ENCODE peak calls at places on chromosomes 4 and X, in six cellular contexts. L is GM12878, Y is transverse colon, N is HCT116, V is breast epithelium, R is esophagus muscularis mucosa. E is an unnamed sample.
A peak's percentile ranks its signal among the peaks of the same experiment; 100 is the strongest.

GRCh38 chr4:4439782-4440181 is 52.9 kb downstream of the NSG1 start:
- DNase-seq in L (no peak), Y (no peak), N (no peak), V (no peak), R (no peak), E (no peak)

GRCh38 chrX:13090261-13091110 is 46.1 kb upstream of the FAM9C start:
- DNase-seq in L (no peak), Y (no peak), N (no peak), V (no peak), R (no peak), E (no peak)

GRCh38 chr4:143071351-143071750 is 113.4 kb upstream of the USP38 start:
- DNase-seq in L (no peak), Y (no peak), N (no peak), V (no peak), R (no peak), E (no peak)

GRCh38 chr4:40238700-40239548 is 42.1 kb downstream of the RHOH start:
- DNase-seq in L (no peak), Y (peak; percentile 22), N (no peak), V (no peak), R (no peak), E (no peak)

GRCh38 chrX:121958886-121959285 is 911.5 kb downstream of the GLUD2 start:
- DNase-seq in L (no peak), Y (no peak), N (no peak), V (no peak), R (no peak), E (no peak)

GRCh38 chr4:51831133-51831532 is 11.8 kb upstream of the DCUN1D4 start:
- DNase-seq in L (no peak), Y (peak; percentile 74), N (peak; percentile 36), V (no peak), R (no peak), E (no peak)

GRCh38 chrX:85109235-85109634 is 105.6 kb downstream of the APOOL start:
- DNase-seq in L (no peak), Y (no peak), N (peak; percentile 35), V (no peak), R (no peak), E (peak; percentile 2)

GRCh38 chr4:185638548-185639301 is 103.4 kb upstream of the PDLIM3 start:
- DNase-seq in L (no peak), Y (no peak), N (no peak), V (no peak), R (no peak), E (no peak)

GRCh38 chr4:128958194-128958593 is 135.1 kb downstream of the SCLT1 start:
- DNase-seq in L (no peak), Y (no peak), N (no peak), V (no peak), R (no peak), E (no peak)

GRCh38 chr4:47465008-47465407 is 1.5 kb upstream of the COMMD8 start:
- DNase-seq in L (peak; percentile 59), Y (no peak), N (no peak), V (no peak), R (no peak), E (peak; percentile 2)

GRCh38 chr4:181008164-181008563 is 1235.0 kb upstream of the TENM3 start:
- DNase-seq in L (no peak), Y (no peak), N (no peak), V (no peak), R (no peak), E (no peak)

GRCh38 chr4:134544303-134544761 is 342.7 kb upstream of the PABPC4L start:
- DNase-seq in L (no peak), Y (peak; percentile 11), N (peak; percentile 23), V (no peak), R (no peak), E (no peak)

GRCh38 chr4:4455199-4455865 is 68.4 kb downstream of the NSG1 start:
- DNase-seq in L (peak; percentile 39), Y (peak; percentile 17), N (no peak), V (no peak), R (no peak), E (no peak)

GRCh38 chr4:149441338-149441737 is 374.3 kb downstream of the IQCM start:
- DNase-seq in L (no peak), Y (no peak), N (no peak), V (no peak), R (no peak), E (no peak)

GRCh38 chr4:119209077-119209476 is 3.4 kb upstream of the USP53 start:
- DNase-seq in L (no peak), Y (no peak), N (peak; percentile 95), V (no peak), R (no peak), E (no peak)

GRCh38 chrX:149453911-149454820 is 50.9 kb downstream of the IDS start:
- DNase-seq in L (no peak), Y (no peak), N (no peak), V (no peak), R (no peak), E (no peak)

GRCh38 chr4:177484613-177485021 is 42.4 kb upstream of the AGA start:
- DNase-seq in L (no peak), Y (no peak), N (peak; percentile 23), V (no peak), R (no peak), E (no peak)

GRCh38 chrX:46642145-46642544 is 68.6 kb downstream of the CHST7 start:
- DNase-seq in L (no peak), Y (no peak), N (no peak), V (no peak), R (no peak), E (no peak)

GRCh38 chr4:98341309-98341708 is 80.1 kb downstream of the RAP1GDS1 start:
- DNase-seq in L (no peak), Y (no peak), N (no peak), V (no peak), R (no peak), E (no peak)

GRCh38 chrX:110402091-110402854 is 43.6 kb downstream of the RTL9 start:
- DNase-seq in L (no peak), Y (no peak), N (no peak), V (peak; percentile 59), R (no peak), E (no peak)

GRCh38 chrX:91122141-91122540 is 312.5 kb upstream of the PABPC5 start:
- DNase-seq in L (no peak), Y (no peak), N (no peak), V (no peak), R (no peak), E (no peak)

GRCh38 chr4:43778187-43778915 is 670.3 kb downstream of the KCTD8 start:
- DNase-seq in L (no peak), Y (no peak), N (no peak), V (no peak), R (no peak), E (no peak)

GRCh38 chrX:15855562-15856256 is 1.1 kb upstream of the AP1S2 start:
- DNase-seq in L (no peak), Y (no peak), N (no peak), V (no peak), R (no peak), E (no peak)

GRCh38 chrX:129704491-129704890 is 34.3 kb upstream of the XPNPEP2 start:
- DNase-seq in L (no peak), Y (no peak), N (no peak), V (no peak), R (no peak), E (no peak)

GRCh38 chrX:47587091-47587891 is 5.1 kb downstream of the TIMP1 start:
- DNase-seq in L (no peak), Y (no peak), N (no peak), V (no peak), R (no peak), E (no peak)

DNA sequence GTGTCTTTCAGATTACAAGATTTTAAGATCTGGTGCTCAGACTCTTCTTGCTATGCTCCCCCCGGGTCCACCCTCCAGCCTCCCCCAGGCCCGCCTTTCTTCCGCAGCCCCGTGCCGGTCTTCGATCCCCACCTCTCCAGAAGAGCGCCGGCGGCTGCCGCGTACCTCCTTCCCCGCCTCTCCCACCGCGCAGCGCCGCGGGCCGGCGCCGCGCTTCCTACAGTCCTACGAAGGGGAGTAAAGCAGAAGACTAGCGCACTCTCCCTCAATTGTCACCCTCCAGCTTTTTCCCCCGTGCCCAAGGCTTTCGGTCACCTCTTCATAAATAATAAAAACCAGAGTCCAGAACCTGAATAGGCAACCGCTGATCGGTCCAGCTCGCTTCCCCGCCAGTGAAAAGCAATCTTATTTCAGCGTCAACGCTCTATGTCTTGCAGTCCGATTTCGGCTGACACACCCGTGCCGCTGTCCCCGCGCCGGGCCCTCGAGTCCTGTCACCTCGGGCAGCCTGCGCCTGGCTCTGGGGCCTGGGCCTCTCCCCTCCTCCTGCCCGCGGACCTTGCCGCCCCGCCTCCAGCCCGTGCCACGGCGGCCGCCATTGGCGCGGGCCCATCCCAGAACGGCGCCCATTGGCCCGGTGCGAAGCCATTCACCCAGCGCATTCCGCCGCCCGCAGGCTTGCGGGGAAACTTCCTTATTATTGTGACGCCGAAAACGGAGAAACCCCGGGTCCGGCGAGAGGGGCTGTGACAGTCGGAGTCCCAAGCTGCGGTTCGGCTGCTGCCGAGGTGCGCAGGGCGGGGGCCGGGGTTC is at the start of gene HERC3:
- DNase-seq in L (peak; percentile 46), Y (peak; percentile 94), N (peak; percentile 59), V (peak; percentile 86), R (peak; percentile 97), E (peak; percentile 85)
- TF ChIP-seq POLR2A in L (peak; percentile 63), Y (peak; percentile 56), N (no peak), V (no peak), R (peak; percentile 6), E (no peak)

GRCh38 chr4:75820676-75821075 is 81.6 kb downstream of the PPEF2 start:
- DNase-seq in L (no peak), Y (no peak), N (no peak), V (no peak), R (no peak), E (no peak)
- TF ChIP-seq POLR2AphosphoS5 in L (no peak), Y (no peak), N (no peak), V (no peak), R (no peak), E (no peak)

GRCh38 chr4:155548173-155548572 is 118.5 kb upstream of the GUCY1A1 start:
- DNase-seq in L (no peak), Y (no peak), N (no peak), V (no peak), R (no peak), E (no peak)

GRCh38 chr4:155546451-155546850 is 120.2 kb upstream of the GUCY1A1 start:
- DNase-seq in L (no peak), Y (no peak), N (no peak), V (no peak), R (no peak), E (no peak)

GRCh38 chr4:155552180-155552579 is 114.5 kb upstream of the GUCY1A1 start:
- DNase-seq in L (no peak), Y (no peak), N (no peak), V (no peak), R (no peak), E (no peak)
- TF ChIP-seq POLR2A in L (no peak), Y (no peak), N (no peak), V (no peak), R (no peak), E (no peak)

GRCh38 chr4:78644744-78645330 is 93.3 kb downstream of the ANXA3 start:
- DNase-seq in L (no peak), Y (peak; percentile 58), N (peak; percentile 49), V (no peak), R (no peak), E (no peak)

GRCh38 chr4:78648639-78649363 is 97.2 kb downstream of the ANXA3 start:
- DNase-seq in L (no peak), Y (no peak), N (no peak), V (no peak), R (no peak), E (no peak)

GRCh38 chr4:78644063-78644691 is 92.6 kb downstream of the ANXA3 start:
- DNase-seq in L (no peak), Y (no peak), N (no peak), V (no peak), R (no peak), E (no peak)

GRCh38 chr4:78647272-78647671 is 95.7 kb downstream of the ANXA3 start:
- DNase-seq in L (no peak), Y (no peak), N (no peak), V (no peak), R (no peak), E (no peak)

GRCh38 chr4:78645853-78646757 is 94.5 kb downstream of the ANXA3 start:
- DNase-seq in L (no peak), Y (peak; percentile 70), N (no peak), V (peak; percentile 77), R (peak; percentile 95), E (no peak)
- TF ChIP-seq POLR2AphosphoS5 in L (no peak), Y (no peak), N (no peak), V (peak; percentile 32), R (peak; percentile 59), E (no peak)